ENCODE peak calls at places on chromosomes 4 and X, in four cellular contexts. One of them, this sample, is unnamed.

GRCh38 chr4:26326791-26327190 is 6.0 kb downstream of the RBPJ start:
- DNase-seq in fibroblast of lung: peak; percentile 99
- DNase-seq in HTR-8/SVneo: no peak
- DNase-seq in uterus: no peak
- DNase-seq in this sample: peak; percentile 81

GRCh38 chr4:130576218-130576617 is 1480.3 kb downstream of the C4orf33 start:
- DNase-seq in fibroblast of lung: no peak
- DNase-seq in HTR-8/SVneo: no peak
- DNase-seq in uterus: no peak
- DNase-seq in this sample: no peak

GRCh38 chr4:75254745-75255144 is 259.5 kb downstream of the RCHY1 start:
- DNase-seq in fibroblast of lung: no peak
- DNase-seq in HTR-8/SVneo: no peak
- DNase-seq in uterus: no peak
- DNase-seq in this sample: no peak

GRCh38 chr4:168560184-168560834 is 63.5 kb downstream of the PALLD start:
- DNase-seq in fibroblast of lung: peak; percentile 64
- DNase-seq in HTR-8/SVneo: no peak
- DNase-seq in uterus: no peak
- DNase-seq in this sample: no peak

GRCh38 chr4:122652379-122652778 is 31.5 kb upstream of the IL21 start:
- DNase-seq in fibroblast of lung: peak; percentile 51
- DNase-seq in HTR-8/SVneo: peak; percentile 33
- DNase-seq in uterus: peak; percentile 46
- DNase-seq in this sample: no peak

GRCh38 chrX:41922125-41922521 is 1.2 kb downstream of the CASK start:
- DNase-seq in fibroblast of lung: peak; percentile 39
- DNase-seq in HTR-8/SVneo: no peak
- DNase-seq in uterus: no peak
- DNase-seq in this sample: no peak

GRCh38 chrX:10875995-10876394 is 235.1 kb upstream of the HCCS start:
- DNase-seq in fibroblast of lung: no peak
- DNase-seq in HTR-8/SVneo: no peak
- DNase-seq in uterus: no peak
- DNase-seq in this sample: no peak

GRCh38 chr4:168573870-168574269 is 77.0 kb downstream of the PALLD start:
- DNase-seq in fibroblast of lung: no peak
- DNase-seq in HTR-8/SVneo: no peak
- DNase-seq in uterus: no peak
- DNase-seq in this sample: no peak

GRCh38 chr4:150540959-150541360 is 41.0 kb upstream of the MAB21L2 start:
- DNase-seq in fibroblast of lung: peak; percentile 22
- DNase-seq in HTR-8/SVneo: no peak
- DNase-seq in uterus: no peak
- DNase-seq in this sample: no peak

GRCh38 chr4:123976285-123976684 is 579.7 kb downstream of the SPRY1 start:
- DNase-seq in fibroblast of lung: peak; percentile 74
- DNase-seq in HTR-8/SVneo: no peak
- DNase-seq in uterus: no peak
- DNase-seq in this sample: no peak

GRCh38 chr4:40199999-40200880 is 3.4 kb downstream of the RHOH start:
- DNase-seq in fibroblast of lung: peak; percentile 52
- DNase-seq in HTR-8/SVneo: no peak
- DNase-seq in uterus: peak; percentile 28
- DNase-seq in this sample: no peak

GRCh38 chr4:145181091-145181501 is 707 bp upstream of the OTUD4 start:
- DNase-seq in fibroblast of lung: no peak
- DNase-seq in HTR-8/SVneo: no peak
- DNase-seq in uterus: no peak
- DNase-seq in this sample: no peak

GRCh38 chr4:95998311-95998710 is 158.4 kb downstream of the PDHA2 start:
- DNase-seq in fibroblast of lung: no peak
- DNase-seq in HTR-8/SVneo: no peak
- DNase-seq in uterus: no peak
- DNase-seq in this sample: no peak

GRCh38 chrX:30971761-30972603 is 82.9 kb upstream of the TAB3 start:
- DNase-seq in fibroblast of lung: peak; percentile 29
- DNase-seq in HTR-8/SVneo: peak; percentile 24
- DNase-seq in uterus: no peak
- DNase-seq in this sample: peak; percentile 12

GRCh38 chrX:1185556-1185955 is 26.9 kb downstream of the CRLF2 start:
- DNase-seq in fibroblast of lung: no peak
- DNase-seq in HTR-8/SVneo: no peak
- DNase-seq in uterus: no peak
- DNase-seq in this sample: no peak

GRCh38 chr4:151541438-151542071 is 132.6 kb downstream of the FHIP1A start:
- DNase-seq in fibroblast of lung: peak; percentile 85
- DNase-seq in HTR-8/SVneo: peak; percentile 48
- DNase-seq in uterus: peak; percentile 71
- DNase-seq in this sample: peak; percentile 71

GRCh38 chr4:125520258-125520990 is 205.7 kb downstream of the FAT4 start:
- DNase-seq in fibroblast of lung: peak; percentile 79
- DNase-seq in HTR-8/SVneo: peak; percentile 5
- DNase-seq in uterus: no peak
- DNase-seq in this sample: peak; percentile 47

GRCh38 chr4:181293541-181293940 is 949.7 kb upstream of the TENM3 start:
- DNase-seq in fibroblast of lung: no peak
- DNase-seq in HTR-8/SVneo: no peak
- DNase-seq in uterus: no peak
- DNase-seq in this sample: no peak

GRCh38 chr4:125750827-125751466 is 436.2 kb downstream of the FAT4 start:
- DNase-seq in fibroblast of lung: peak; percentile 32
- DNase-seq in HTR-8/SVneo: peak; percentile 32
- DNase-seq in uterus: peak; percentile 22
- DNase-seq in this sample: no peak

GRCh38 chrX:30913556-30913955 is 24.5 kb upstream of the TAB3 start:
- DNase-seq in fibroblast of lung: no peak
- DNase-seq in HTR-8/SVneo: no peak
- DNase-seq in uterus: no peak
- DNase-seq in this sample: no peak

GRCh38 chrX:53287493-53288138 is 6.2 kb upstream of the IQSEC2 start:
- DNase-seq in fibroblast of lung: peak; percentile 71
- DNase-seq in HTR-8/SVneo: peak; percentile 39
- DNase-seq in uterus: peak; percentile 66
- DNase-seq in this sample: peak; percentile 17

GRCh38 chrX:112704226-112704625 is 24.5 kb upstream of the LHFPL1 start:
- DNase-seq in fibroblast of lung: no peak
- DNase-seq in HTR-8/SVneo: no peak
- DNase-seq in uterus: no peak
- DNase-seq in this sample: no peak

GRCh38 chrX:70398899-70399298 is 24.2 kb upstream of the GDPD2 start:
- DNase-seq in fibroblast of lung: peak; percentile 23
- DNase-seq in HTR-8/SVneo: no peak
- DNase-seq in uterus: no peak
- DNase-seq in this sample: peak; percentile 0

GRCh38 chr4:2083116-2083825 is 24.1 kb downstream of the NAT8L start:
- DNase-seq in fibroblast of lung: no peak
- DNase-seq in HTR-8/SVneo: no peak
- DNase-seq in uterus: no peak
- DNase-seq in this sample: no peak

GRCh38 chr4:7845493-7846124 is 94.1 kb downstream of the AFAP1 start:
- DNase-seq in fibroblast of lung: no peak
- DNase-seq in HTR-8/SVneo: no peak
- DNase-seq in uterus: no peak
- DNase-seq in this sample: no peak

GRCh38 chr4:104382961-104383360 is 111.7 kb downstream of the CXXC4 start:
- DNase-seq in fibroblast of lung: no peak
- DNase-seq in HTR-8/SVneo: no peak
- DNase-seq in uterus: no peak
- DNase-seq in this sample: no peak